ENCODE peak calls at places on chromosomes 16 and 17, in seven cellular contexts. K is naive thymus-derived CD4-positive, alpha-beta T cell; N is neuronal stem cell; W is mucosa of descending colon; H is SK-MEL-5; O is stimulated activated CD4-positive, alpha-beta T cell treated with anti-CD3 and anti-CD28 coated beads, Interleukin-2, amount 100 ng/mL, for 24 hours; T is smooth muscle cell of the brain vasculature. P is an unnamed sample.

GRCh38 chr16:68072038-68072695 is 13.0 kb upstream of the NFATC3 start:
- DNase-seq in W (peak), K (no peak), T (peak), N (no peak), H (no peak), O (no peak), P (no peak)

GRCh38 chr16:71311553-71312158 is 22.5 kb upstream of the CMTR2 start:
- DNase-seq in K (peak), H (peak), W (peak), O (peak), T (no peak), N (peak), P (peak)

GRCh38 chr17:32461853-32462617 is 17.7 kb downstream of the PSMD11 start:
- DNase-seq in W (peak), N (peak), T (no peak), H (peak), K (peak), O (peak), P (peak)

GRCh38 chr17:14211778-14212177 is 24.9 kb downstream of the CDRT15 start:
- DNase-seq in H (peak), O (peak), W (no peak), N (no peak), T (no peak), K (no peak), P (no peak)

GRCh38 chr17:63442549-63443035 is 3.5 kb downstream of the CYB561 start:
- DNase-seq in T (no peak), O (no peak), K (no peak), H (no peak), N (no peak), W (no peak), P (peak)

GRCh38 chr16:79542196-79542859 is 58.2 kb downstream of the MAF start:
- DNase-seq in H (no peak), O (no peak), K (no peak), N (no peak), W (peak), T (no peak), P (no peak)

GRCh38 chr16:86512860-86513470 is 2.6 kb downstream of the FOXF1 start:
- DNase-seq in K (no peak), N (peak), T (no peak), O (no peak), W (no peak), H (no peak), P (no peak)

GRCh38 chr17:4201231-4201630 is 58.2 kb downstream of the CYB5D2 start:
- DNase-seq in O (no peak), W (no peak), T (no peak), H (no peak), N (no peak), K (no peak), P (no peak)

GRCh38 chr16:11171757-11172299 is 84.2 kb downstream of the SOCS1 start:
- DNase-seq in H (no peak), N (no peak), O (no peak), W (no peak), K (no peak), T (no peak), P (no peak)

GRCh38 chr17:51946311-51946710 is 212.2 kb downstream of the CA10 start:
- DNase-seq in K (no peak), H (no peak), N (no peak), T (no peak), W (no peak), O (no peak), P (no peak)

P was measured in neural progenitor cell.